ENCODE peak calls at places on chromosomes 6 and 20, in ten cellular contexts. O is heart left ventricle, K is uterus, V is IMR-90, E is tibial nerve, Y is endothelial cell of umbilical vein, F is Peyer's patch, Z is right lobe of liver, R is lower leg skin, S is A549. D is an unnamed sample.

GRCh38 chr6:37481793-37482192 is 17.9 kb downstream of the CCDC167 start:
- DNase-seq in O (no peak), R (no peak), Y (no peak), V (no peak), F (no peak), E (no peak), S (no peak), K (no peak), Z (no peak), D (no peak)

GRCh38 chr6:77456531-77457248 is 6.6 kb downstream of the HTR1B start:
- DNase-seq in K (no peak), Z (no peak), E (no peak), S (peak; percentile 77), F (no peak), V (peak; percentile 100), R (no peak), Y (peak; percentile 96), O (no peak), D (no peak)

GRCh38 chr20:33490023-33490933 is at the start of gene CBFA2T2:
- DNase-seq in V (peak; percentile 55), O (peak; percentile 86), F (peak; percentile 57), Z (peak; percentile 77), E (peak; percentile 33), Y (peak; percentile 74), R (peak; percentile 28), K (no peak), S (peak; percentile 66), D (no peak)

GRCh38 chr6:34953084-34954025 is 64.3 kb downstream of the ANKS1A start:
- DNase-seq in Z (no peak), V (peak; percentile 80), F (no peak), S (peak; percentile 79), Y (peak; percentile 70), R (no peak), K (no peak), O (no peak), E (no peak), D (no peak)

GRCh38 chr6:142850653-142851434 is 94.1 kb downstream of the HIVEP2 start:
- DNase-seq in K (no peak), E (no peak), F (no peak), Z (no peak), Y (peak; percentile 59), V (peak; percentile 71), S (no peak), O (no peak), R (no peak), D (no peak)

GRCh38 chr20:49768204-49769124 is 44.2 kb upstream of the SLC9A8 start:
- DNase-seq in F (no peak), K (peak; percentile 60), R (peak; percentile 73), Y (peak; percentile 92), E (peak; percentile 41), Z (peak; percentile 77), S (peak; percentile 98), O (no peak), V (peak; percentile 70), D (no peak)

GRCh38 chr6:11848852-11849731 is 70.5 kb upstream of the ADTRP start:
- DNase-seq in F (no peak), E (no peak), Z (no peak), V (peak; percentile 42), S (no peak), Y (peak; percentile 83), K (no peak), O (no peak), R (no peak), D (no peak)

GRCh38 chr20:17662333-17663039 is 19.6 kb downstream of the RRBP1 start:
- DNase-seq in F (no peak), O (no peak), R (peak; percentile 76), V (peak; percentile 48), Z (no peak), K (peak; percentile 52), E (no peak), S (no peak), Y (no peak), D (no peak)

GRCh38 chr20:14838663-14839650 is 501.5 kb upstream of the FLRT3 start:
- DNase-seq in K (no peak), F (no peak), E (no peak), S (no peak), R (no peak), Y (peak; percentile 52), Z (no peak), V (no peak), O (no peak), D (no peak)

GRCh38 chr6:331622-332521 is 39.6 kb downstream of the DUSP22 start:
- DNase-seq in K (no peak), V (no peak), Y (no peak), S (no peak), O (no peak), Z (no peak), E (peak; percentile 11), F (peak; percentile 74), R (no peak), D (no peak)
- TF ChIP-seq POLR2A in K (no peak), V (no peak), Y (no peak), S (no peak), O (no peak), Z (no peak), E (no peak), F (no peak), R (no peak), D (peak; percentile 41)

DNA sequence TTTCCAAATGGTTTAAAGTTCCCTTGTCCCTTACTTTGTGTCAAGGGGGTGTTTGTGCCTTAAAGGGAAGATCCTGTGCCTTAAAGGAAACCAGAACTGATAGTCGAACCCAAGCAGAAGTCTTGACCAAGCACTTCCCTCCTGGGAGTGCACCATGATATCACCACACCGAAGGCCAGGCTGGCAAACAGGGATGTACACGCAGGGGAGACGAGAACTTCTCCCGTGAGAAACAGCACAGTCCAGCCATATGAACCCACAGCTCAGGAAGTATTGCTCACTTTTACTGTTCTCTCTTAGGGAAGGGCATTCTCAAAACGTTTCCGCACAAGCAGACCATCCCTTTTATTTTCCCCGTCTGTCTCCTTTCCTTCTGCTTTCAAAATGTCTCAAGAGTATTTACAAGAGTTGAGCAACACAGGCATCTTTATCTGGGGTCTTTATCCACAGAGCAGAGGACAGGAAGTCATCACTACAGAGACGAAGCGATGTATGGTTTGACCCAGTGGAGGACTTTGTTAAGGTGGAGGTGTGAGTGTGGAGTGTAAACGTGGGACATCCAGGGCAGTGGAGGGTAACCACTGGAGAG is 12.8 kb upstream of the SERPINB1 start:
- DNase-seq in R (no peak), F (no peak), K (no peak), V (peak; percentile 36), Z (no peak), O (peak; percentile 42), E (no peak), Y (peak; percentile 94), S (no peak), D (no peak)
- TF ChIP-seq POLR2A in R (no peak), F (no peak), K (no peak), V (no peak), Z (no peak), O (no peak), E (no peak), Y (peak; percentile 37), S (no peak), D (no peak)

GRCh38 chr6:25844518-25844917 is 12.7 kb upstream of the SLC17A1 start:
- DNase-seq in Y (no peak), Z (no peak), F (no peak), K (no peak), E (no peak), O (no peak), R (no peak), S (no peak), V (no peak), D (no peak)

GRCh38 chr6:25842526-25842925 is 10.7 kb upstream of the SLC17A1 start:
- DNase-seq in O (no peak), V (no peak), E (no peak), R (no peak), Z (no peak), F (no peak), K (no peak), S (no peak), Y (no peak), D (no peak)
- TF ChIP-seq POLR2A in O (no peak), V (no peak), E (no peak), R (no peak), Z (no peak), F (no peak), K (no peak), S (no peak), Y (no peak), D (no peak)

GRCh38 chr20:40687384-40688128 is 1.5 kb downstream of the MAFB start:
- DNase-seq in Y (peak; percentile 52), V (no peak), R (peak; percentile 79), Z (peak; percentile 88), F (no peak), K (peak; percentile 38), S (no peak), O (peak; percentile 83), E (no peak), D (no peak)
- TF ChIP-seq POLR2A in Y (no peak), V (no peak), R (no peak), Z (peak; percentile 27), F (no peak), K (peak; percentile 17), S (no peak), O (no peak), E (no peak), D (no peak)

GRCh38 chr20:32483351-32484220 is 101.5 kb downstream of the NOL4L start:
- DNase-seq in V (peak; percentile 73), R (no peak), K (peak; percentile 66), Z (peak; percentile 89), Y (peak; percentile 75), E (peak; percentile 43), F (peak; percentile 31), S (peak; percentile 84), O (peak; percentile 86), D (peak; percentile 44)
- TF ChIP-seq POLR2A in V (peak; percentile 67), R (no peak), K (peak; percentile 50), Z (peak; percentile 47), Y (peak; percentile 84), E (no peak), F (peak; percentile 78), S (peak; percentile 54), O (no peak), D (no peak)

D was measured in GM12892.